ENCODE peak calls at places on chromosomes 13 and 19, in five cellular contexts. J is Right ventricle myocardium superior; P is CD8-positive, alpha-beta T cell; R is substantia nigra; G is NCI-H1417. C is an unnamed sample.

GRCh38 chr13:44191504-44192171 is 182.0 kb upstream of the SERP2 start:
- DNase-seq in G (peak), J (no peak), R (peak), P (no peak), C (no peak)

GRCh38 chr19:12952488-12953455 is 4.3 kb downstream of the GADD45GIP1 start:
- DNase-seq in P (no peak), R (peak), J (no peak), G (peak), C (no peak)

GRCh38 chr13:44386932-44387556 is 13.4 kb downstream of the SERP2 start:
- DNase-seq in P (no peak), J (no peak), R (no peak), G (no peak), C (no peak)

GRCh38 chr13:48334534-48335127 is 31.1 kb downstream of the RB1 start:
- DNase-seq in J (no peak), G (peak), P (no peak), R (no peak), C (no peak)

GRCh38 chr19:38061294-38061693 is 154.3 kb downstream of the SIPA1L3 start:
- DNase-seq in R (no peak), J (no peak), G (no peak), P (no peak), C (no peak)

GRCh38 chr19:19420570-19421301 is 15.3 kb downstream of the GATAD2A start:
- DNase-seq in J (no peak), G (no peak), R (no peak), P (peak), C (no peak)

GRCh38 chr19:3944018-3944721 is 11.3 kb downstream of the NMRK2 start:
- DNase-seq in J (no peak), P (no peak), G (no peak), R (no peak), C (no peak)

GRCh38 chr13:46605089-46605488 is 52.1 kb downstream of the LRCH1 start:
- DNase-seq in P (no peak), G (no peak), J (no peak), R (no peak), C (no peak)

GRCh38 chr19:10228925-10229324 is 2.2 kb downstream of the S1PR2 start:
- DNase-seq in P (peak), G (peak), R (no peak), J (no peak), C (peak)

GRCh38 chr19:4633140-4633967 is 6.0 kb upstream of the TNFAIP8L1 start:
- DNase-seq in R (peak), P (no peak), G (peak), J (peak), C (no peak)

GRCh38 chr13:24861617-24862362 is 97.8 kb downstream of the RNF17 start:
- DNase-seq in R (no peak), P (no peak), G (no peak), J (no peak), C (no peak)

GRCh38 chr19:36876993-36877938 is 26.6 kb downstream of the ZNF345 start:
- DNase-seq in G (no peak), P (no peak), R (no peak), J (no peak), C (no peak)

GRCh38 chr19:13841339-13842293 is 35.3 kb upstream of the NANOS3 start:
- DNase-seq in R (no peak), G (no peak), P (no peak), J (peak), C (no peak)

GRCh38 chr19:22427587-22428298 is 5.6 kb upstream of the ZNF98 start:
- DNase-seq in P (no peak), R (no peak), G (no peak), J (no peak), C (no peak)

GRCh38 chr13:99015606-99016520 is 38.0 kb upstream of the DOCK9 start:
- DNase-seq in G (no peak), J (no peak), R (no peak), P (no peak), C (no peak)

GRCh38 chr19:16825312-16826168 is 3.7 kb upstream of the SIN3B start:
- DNase-seq in J (peak), P (no peak), R (peak), G (no peak), C (no peak)

GRCh38 chr19:49331616-49332055 is 3.6 kb upstream of the CD37 start:
- DNase-seq in J (no peak), P (peak), R (peak), G (no peak), C (peak)

C was measured in effector CD4-positive, alpha-beta T cell.